ENCODE peak calls at places on chromosomes 11 and 22, in nine cellular contexts. R is GM04504; C is neural crest cell; A is M059J; B is kidney glomerular epithelial cell; X is SK-N-DZ; T is cardiac muscle cell; Z is stimulated activated CD8-positive, alpha-beta memory T cell treated with anti-CD3 and anti-CD28 coated beads, Interleukin-4, amount 100 ng/mL, for 48 hours; V is stimulated activated CD4-positive, alpha-beta T cell treated with anti-CD3 and anti-CD28 coated beads, Interleukin-1b, Interleukin-23, amount 100 ng/mL, for 24 hours. Q is an unnamed sample.

GRCh38 chr11:47924184-47924671 is 56.1 kb upstream of the PTPRJ start:
- DNase-seq in R (peak; percentile 55), C (no peak), A (peak; percentile 98), B (peak; percentile 92), X (no peak), T (no peak), Z (peak; percentile 31), V (no peak), Q (no peak)

GRCh38 chr22:16824718-16825687 is at the start of gene XKR3:
- DNase-seq in R (no peak), C (no peak), A (peak; percentile 37), B (no peak), X (no peak), T (no peak), Z (no peak), V (no peak), Q (no peak)

GRCh38 chr11:36376888-36377758 is 81.0 kb downstream of the PRR5L start:
- DNase-seq in R (no peak), C (peak; percentile 58), A (peak; percentile 71), B (no peak), X (peak; percentile 59), T (peak; percentile 43), Z (peak; percentile 68), V (no peak), Q (peak; percentile 71)

GRCh38 chr11:124749920-124750319 is 2.1 kb downstream of the VSIG2 start:
- DNase-seq in R (no peak), C (no peak), A (no peak), B (no peak), X (no peak), T (no peak), Z (no peak), V (no peak), Q (no peak)

GRCh38 chr11:122077459-122077858 is 38.6 kb downstream of the BLID start:
- DNase-seq in R (no peak), C (no peak), A (no peak), B (no peak), X (no peak), T (no peak), Z (no peak), V (no peak), Q (no peak)

GRCh38 chr11:7311903-7312302 is 60.2 kb downstream of the SYT9 start:
- DNase-seq in R (no peak), C (no peak), A (no peak), B (no peak), X (no peak), T (peak; percentile 25), Z (no peak), V (no peak), Q (no peak)

GRCh38 chr11:132072044-132072879 is 701.8 kb downstream of the NTM start:
- DNase-seq in R (peak; percentile 93), C (no peak), A (peak; percentile 94), B (peak; percentile 96), X (no peak), T (no peak), Z (no peak), V (no peak), Q (no peak)

GRCh38 chr11:76839326-76839725 is 21.4 kb upstream of the ACER3 start:
- DNase-seq in R (no peak), C (no peak), A (peak; percentile 32), B (no peak), X (no peak), T (no peak), Z (no peak), V (no peak), Q (no peak)

GRCh38 chr22:42856179-42856864 is 751 bp downstream of the ARFGAP3 start:
- DNase-seq in R (no peak), C (no peak), A (peak; percentile 45), B (no peak), X (peak; percentile 31), T (peak; percentile 54), Z (peak; percentile 68), V (peak; percentile 34), Q (no peak)

GRCh38 chr22:34878996-34879395 is 187.0 kb upstream of the ISX start:
- DNase-seq in R (no peak), C (no peak), A (peak; percentile 69), B (no peak), X (no peak), T (no peak), Z (no peak), V (no peak), Q (no peak)

GRCh38 chr11:12777208-12777874 is 103.1 kb downstream of the TEAD1 start:
- DNase-seq in R (peak; percentile 50), C (no peak), A (peak; percentile 65), B (no peak), X (no peak), T (no peak), Z (no peak), V (no peak), Q (no peak)

GRCh38 chr11:45028921-45029680 is 78.4 kb upstream of the TP53I11 start:
- DNase-seq in R (no peak), C (no peak), A (no peak), B (no peak), X (peak; percentile 64), T (no peak), Z (no peak), V (no peak), Q (no peak)

Q was measured in HEK293T.